ENCODE peak calls at places on chromosomes 12 and 14, in five cellular contexts. T is T-helper 17 cell, D is hippocampal formation, G is mesenchymal stem cell, W is GM18507. I is an unnamed sample.

GRCh38 chr12:11730299-11731041 is 81.0 kb downstream of the ETV6 start:
- DNase-seq in T (no peak), W (no peak), D (no peak), G (no peak), I (no peak)

GRCh38 chr12:132300789-132301722 is 28.3 kb downstream of the GALNT9 start:
- DNase-seq in D (no peak), G (no peak), T (no peak), W (no peak), I (no peak)

GRCh38 chr12:107225626-107226025 is 132.3 kb upstream of the CRY1 start:
- DNase-seq in G (peak), D (no peak), W (no peak), T (no peak), I (no peak)

GRCh38 chr12:3568695-3569094 is 77.7 kb downstream of the PRMT8 start:
- DNase-seq in T (no peak), D (no peak), W (no peak), G (no peak), I (no peak)

GRCh38 chr12:57730336-57731067 is 8.0 kb downstream of the AGAP2 start:
- DNase-seq in W (no peak), G (no peak), D (no peak), T (no peak), I (no peak)

GRCh38 chr12:50937653-50938052 is 14.7 kb upstream of the HIGD1C start:
- DNase-seq in G (no peak), W (no peak), T (no peak), D (no peak), I (no peak)

GRCh38 chr12:52546126-52546525 is 6.8 kb downstream of the KRT71 start:
- DNase-seq in D (no peak), T (no peak), G (no peak), W (no peak), I (no peak)

GRCh38 chr14:104602315-104602932 is 2.1 kb downstream of the TMEM179 start:
- DNase-seq in G (no peak), D (no peak), T (no peak), W (no peak), I (no peak)

GRCh38 chr12:90801776-90802175 is 153.2 kb downstream of the CCER1 start:
- DNase-seq in W (no peak), D (no peak), G (peak), T (no peak), I (no peak)

GRCh38 chr12:10175849-10176641 is 2.8 kb upstream of the TMEM52B start:
- DNase-seq in W (no peak), G (no peak), T (no peak), D (no peak), I (no peak)

GRCh38 chr12:95547522-95548055 is 3.7 kb downstream of the USP44 start:
- DNase-seq in T (no peak), G (peak), D (no peak), W (no peak), I (no peak)

GRCh38 chr14:73265721-73266046 is 28.4 kb downstream of the PAPLN start:
- DNase-seq in D (no peak), W (no peak), G (no peak), T (no peak), I (no peak)

GRCh38 chr14:56490379-56490778 is 89.2 kb upstream of the TMEM260 start:
- DNase-seq in G (peak), W (no peak), T (no peak), D (no peak), I (no peak)

GRCh38 chr14:79643132-79643531 is 568.2 kb downstream of the DIO2 start:
- DNase-seq in T (no peak), D (no peak), G (no peak), W (no peak), I (no peak)

GRCh38 chr12:31018106-31018890 is 55.4 kb upstream of the DDX11 start:
- DNase-seq in G (no peak), D (no peak), W (no peak), T (no peak), I (no peak)

GRCh38 chr12:85920324-85920947 is 46.3 kb downstream of the NTS start:
- DNase-seq in W (no peak), T (no peak), G (peak), D (no peak), I (no peak)

GRCh38 chr12:51318846-51319570 is 5.0 kb downstream of the BIN2 start:
- DNase-seq in D (no peak), T (no peak), W (no peak), G (no peak), I (no peak)

GRCh38 chr14:99734406-99735051 is 50.4 kb downstream of the CYP46A1 start:
- DNase-seq in W (no peak), G (no peak), T (no peak), D (no peak), I (no peak)

GRCh38 chr12:16347391-16348298 is at the start of gene MGST1:
- DNase-seq in T (no peak), G (peak), D (peak), W (no peak), I (no peak)

GRCh38 chr14:48350971-48351370 is 675.6 kb upstream of the MDGA2 start:
- DNase-seq in T (no peak), W (no peak), G (peak), D (no peak), I (no peak)

GRCh38 chr12:68978678-68979077 is 45.7 kb upstream of the CPM start:
- DNase-seq in D (no peak), W (no peak), G (no peak), T (no peak), I (no peak)

GRCh38 chr14:68450391-68451120 is 342.3 kb downstream of the ZFP36L1 start:
- DNase-seq in D (no peak), W (no peak), T (no peak), G (no peak), I (no peak)

GRCh38 chr12:25840678-25841077 is 117.8 kb upstream of the RASSF8 start:
- DNase-seq in G (no peak), T (no peak), W (no peak), D (no peak), I (no peak)

GRCh38 chr14:71725802-71726638 is 206.2 kb upstream of the RGS6 start:
- DNase-seq in G (peak), T (no peak), W (no peak), D (no peak), I (no peak)

GRCh38 chr12:80763874-80764273 is 47.2 kb downstream of the MYF5 start:
- DNase-seq in D (no peak), T (no peak), G (peak), W (no peak), I (no peak)

GRCh38 chr12:113591480-113591971 is 119.9 kb upstream of the LHX5 start:
- DNase-seq in D (no peak), W (peak), T (no peak), G (no peak), I (peak)

GRCh38 chr12:91991397-91992187 is 154.1 kb downstream of the BTG1 start:
- DNase-seq in T (no peak), W (no peak), G (no peak), D (no peak), I (no peak)

GRCh38 chr12:107287436-107288413 is 194.4 kb upstream of the CRY1 start:
- DNase-seq in W (no peak), D (no peak), G (no peak), T (no peak), I (no peak)

GRCh38 chr14:22305563-22306127 is 283.4 kb downstream of the DAD1 start:
- DNase-seq in T (no peak), D (no peak), G (no peak), W (no peak), I (no peak)

GRCh38 chr14:105026033-105026785 is 5.3 kb upstream of the CDCA4 start:
- DNase-seq in G (peak), T (no peak), D (no peak), W (no peak), I (no peak)

GRCh38 chr14:69287096-69287991 is 27.4 kb downstream of the GALNT16 start:
- DNase-seq in T (no peak), D (no peak), G (peak), W (no peak), I (no peak)

GRCh38 chr14:75979071-75979571 is 2.7 kb downstream of the TGFB3 start:
- DNase-seq in D (no peak), G (peak), W (no peak), T (no peak), I (no peak)

GRCh38 chr14:31568671-31569070 is 7.5 kb downstream of the NUBPL start:
- DNase-seq in D (no peak), G (peak), W (no peak), T (no peak), I (no peak)

GRCh38 chr12:114888458-114888857 is 204.5 kb upstream of the TBX3 start:
- DNase-seq in D (no peak), W (no peak), G (no peak), T (no peak), I (no peak)

I was measured in GM12892.